ENCODE peak calls at places on chromosomes 1 and 21, in four cellular contexts. U is A549, C is cardiac fibroblast, Y is dermis blood vessel endothelial cell. J is an unnamed sample.

GRCh38 chr1:227764019-227764391 is 28.8 kb downstream of the SNAP47 start:
- DNase-seq in C (no peak), U (peak; percentile 24), Y (no peak), J (no peak)

GRCh38 chr1:52876843-52877242 is 34.3 kb downstream of the ZYG11A start:
- DNase-seq in Y (no peak), U (no peak), C (no peak), J (no peak)

GRCh38 chr1:3038113-3038551 is 16.9 kb downstream of the ACTRT2 start:
- DNase-seq in C (no peak), U (no peak), Y (no peak), J (peak; percentile 13)

GRCh38 chr21:33688343-33688742 is 46.0 kb downstream of the ITSN1 start:
- DNase-seq in Y (no peak), U (no peak), C (no peak), J (no peak)

GRCh38 chr1:227747948-227748495 is 12.8 kb downstream of the SNAP47 start:
- DNase-seq in Y (no peak), C (no peak), U (no peak), J (no peak)

GRCh38 chr1:212771341-212771740 is 20.2 kb downstream of the NSL1 start:
- DNase-seq in Y (no peak), C (no peak), U (no peak), J (no peak)

GRCh38 chr1:113674591-113674990 is 84.7 kb downstream of the PHTF1 start:
- DNase-seq in C (no peak), Y (no peak), U (peak; percentile 36), J (no peak)

GRCh38 chr1:244196890-244197289 is 145.8 kb downstream of the ZBTB18 start:
- DNase-seq in Y (no peak), C (no peak), U (no peak), J (no peak)

GRCh38 chr1:93566227-93566626 is 115.4 kb downstream of the BCAR3 start:
- DNase-seq in C (peak; percentile 72), U (no peak), Y (peak; percentile 85), J (no peak)

GRCh38 chr1:56025942-56026341 is 553.4 kb downstream of the PLPP3 start:
- DNase-seq in U (no peak), C (no peak), Y (no peak), J (no peak)

GRCh38 chr1:200795151-200795550 is 56.5 kb downstream of the CAMSAP2 start:
- DNase-seq in Y (peak; percentile 67), C (peak; percentile 44), U (no peak), J (no peak)

GRCh38 chr1:109381573-109381972 is 16.1 kb downstream of the SORT1 start:
- DNase-seq in Y (no peak), C (no peak), U (no peak), J (no peak)

GRCh38 chr1:16033101-16033632 is 10.4 kb upstream of the CLCNKB start:
- DNase-seq in U (no peak), Y (no peak), C (no peak), J (no peak)

GRCh38 chr21:34826818-34827217 is 158.0 kb downstream of the CLIC6 start:
- DNase-seq in U (no peak), C (no peak), Y (no peak), J (no peak)

GRCh38 chr1:79745928-79746327 is 739.4 kb upstream of the ADGRL4 start:
- DNase-seq in Y (peak; percentile 0), U (peak; percentile 1), C (no peak), J (no peak)

GRCh38 chr1:85463666-85464496 is 1.1 kb downstream of the DDAH1 start:
- DNase-seq in U (peak; percentile 8), Y (peak; percentile 53), C (peak; percentile 42), J (no peak)

GRCh38 chr1:161350666-161351065 is 17.0 kb downstream of the CFAP126 start:
- DNase-seq in U (no peak), C (no peak), Y (no peak), J (no peak)

GRCh38 chr1:208201241-208201640 is 42.9 kb downstream of the PLXNA2 start:
- DNase-seq in C (peak; percentile 94), Y (peak; percentile 96), U (peak; percentile 74), J (no peak)

GRCh38 chr1:224427346-224427745 is 7.3 kb downstream of the WDR26 start:
- DNase-seq in U (no peak), Y (peak; percentile 72), C (peak; percentile 61), J (no peak)

GRCh38 chr1:94418664-94419655 is 771 bp downstream of the ABCD3 start:
- DNase-seq in Y (peak; percentile 58), U (peak; percentile 15), C (peak; percentile 47), J (no peak)

GRCh38 chr1:24695202-24695974 is 49.9 kb upstream of the CLIC4 start:
- DNase-seq in C (peak; percentile 58), Y (peak; percentile 36), U (no peak), J (no peak)

GRCh38 chr1:110672001-110672752 is 2.6 kb downstream of the KCNA3 start:
- DNase-seq in Y (no peak), C (no peak), U (no peak), J (peak; percentile 59)

GRCh38 chr1:61642475-61643232 is 82.3 kb downstream of the TM2D1 start:
- DNase-seq in C (no peak), Y (no peak), U (no peak), J (no peak)

GRCh38 chr21:31509108-31510017 is 150.1 kb upstream of the SOD1 start:
- DNase-seq in U (peak; percentile 44), Y (no peak), C (peak; percentile 11), J (peak; percentile 71)